ENCODE peak calls at places on chromosomes 12 and 14, in four cellular contexts. T is right atrium auricular region, D is fibroblast of lung, I is IMR-90. L is an unnamed sample.

GRCh38 chr14:31037709-31038221 is 11.6 kb upstream of the STRN3 start:
- DNase-seq in T (no peak), D (no peak), I (no peak), L (no peak)

GRCh38 chr12:39616666-39617065 is 2.9 kb downstream of the ABCD2 start:
- DNase-seq in T (no peak), D (no peak), I (no peak), L (no peak)

GRCh38 chr14:105394714-105395537 is 3.4 kb upstream of the TEX22 start:
- DNase-seq in T (no peak), I (no peak), D (no peak), L (no peak)

GRCh38 chr12:124740691-124741137 is 123.0 kb downstream of the SCARB1 start:
- DNase-seq in D (no peak), I (peak), T (no peak), L (peak)

GRCh38 chr12:92614502-92614901 is 88.3 kb upstream of the PLEKHG7 start:
- DNase-seq in I (no peak), D (no peak), T (no peak), L (no peak)

GRCh38 chr12:132776816-132777568 is 15.4 kb upstream of the ANKLE2 start:
- DNase-seq in I (peak), T (no peak), D (peak), L (no peak)

GRCh38 chr12:109279525-109279924 is 29.6 kb downstream of the FOXN4 start:
- DNase-seq in I (no peak), D (no peak), T (no peak), L (no peak)

GRCh38 chr14:94441130-94441529 is 11.5 kb downstream of the SERPINA11 start:
- DNase-seq in D (no peak), I (no peak), T (no peak), L (no peak)

GRCh38 chr12:48969847-48970701 is 1.5 kb downstream of the WNT10B start:
- DNase-seq in T (no peak), I (no peak), D (peak), L (no peak)

GRCh38 chr12:4272014-4272975 is 1.3 kb upstream of the CCND2 start:
- DNase-seq in I (peak), D (peak), T (peak), L (peak)

GRCh38 chr14:44945264-44945663 is 16.5 kb downstream of the KLHL28 start:
- DNase-seq in T (no peak), D (peak), I (peak), L (no peak)

GRCh38 chr12:104662203-104662602 is 205.5 kb downstream of the CHST11 start:
- DNase-seq in D (peak), T (no peak), I (peak), L (no peak)

GRCh38 chr12:256225-256624 is 6.4 kb downstream of the SLC6A13 start:
- DNase-seq in T (no peak), D (no peak), I (no peak), L (no peak)

GRCh38 chr14:24435192-24435810 is 5.5 kb downstream of the KHNYN start:
- DNase-seq in T (no peak), I (no peak), D (no peak), L (no peak)

GRCh38 chr14:69090187-69090789 is 62.6 kb downstream of the DCAF5 start:
- DNase-seq in T (no peak), D (peak), I (peak), L (peak)

GRCh38 chr14:90161129-90161528 is 95.2 kb upstream of the PSMC1 start:
- DNase-seq in D (no peak), I (no peak), T (no peak), L (no peak)

GRCh38 chr12:131985145-131985875 is 35.6 kb downstream of the EP400 start:
- DNase-seq in T (peak), I (no peak), D (no peak), L (no peak)

GRCh38 chr12:82651489-82651888 is 35.2 kb upstream of the TMTC2 start:
- DNase-seq in T (no peak), I (no peak), D (no peak), L (peak)

GRCh38 chr12:67069451-67070306 is 199.5 kb upstream of the CAND1 start:
- DNase-seq in T (no peak), I (no peak), D (no peak), L (no peak)

GRCh38 chr12:107415066-107415465 is 270.5 kb upstream of the PWP1 start:
- DNase-seq in T (no peak), D (no peak), I (peak), L (peak)

GRCh38 chr12:87216436-87216835 is 812.8 kb downstream of the C12orf50 start:
- DNase-seq in T (no peak), I (peak), D (peak), L (no peak)

GRCh38 chr12:55847603-55848329 is 5.0 kb upstream of the MMP19 start:
- DNase-seq in T (peak), I (peak), D (peak), L (peak)

GRCh38 chr12:106883421-106883820 is 72.3 kb upstream of the TMEM263 start:
- DNase-seq in I (peak), D (peak), T (no peak), L (no peak)

GRCh38 chr12:109703684-109704083 is 9.9 kb upstream of the FAM222A start:
- DNase-seq in I (no peak), T (no peak), D (no peak), L (no peak)

GRCh38 chr14:36555998-36556743 is 26.2 kb downstream of the NKX2-8 start:
- DNase-seq in I (no peak), D (no peak), T (no peak), L (no peak)

GRCh38 chr14:75702107-75702506 is 41.1 kb downstream of the TTLL5 start:
- DNase-seq in I (no peak), D (no peak), T (no peak), L (no peak)

GRCh38 chr12:32069731-32070130 is 36.9 kb upstream of the BICD1 start:
- DNase-seq in I (no peak), T (no peak), D (no peak), L (no peak)

GRCh38 chr14:41960316-41960715 is 353.6 kb downstream of the LRFN5 start:
- DNase-seq in T (no peak), D (peak), I (peak), L (no peak)

DNA sequence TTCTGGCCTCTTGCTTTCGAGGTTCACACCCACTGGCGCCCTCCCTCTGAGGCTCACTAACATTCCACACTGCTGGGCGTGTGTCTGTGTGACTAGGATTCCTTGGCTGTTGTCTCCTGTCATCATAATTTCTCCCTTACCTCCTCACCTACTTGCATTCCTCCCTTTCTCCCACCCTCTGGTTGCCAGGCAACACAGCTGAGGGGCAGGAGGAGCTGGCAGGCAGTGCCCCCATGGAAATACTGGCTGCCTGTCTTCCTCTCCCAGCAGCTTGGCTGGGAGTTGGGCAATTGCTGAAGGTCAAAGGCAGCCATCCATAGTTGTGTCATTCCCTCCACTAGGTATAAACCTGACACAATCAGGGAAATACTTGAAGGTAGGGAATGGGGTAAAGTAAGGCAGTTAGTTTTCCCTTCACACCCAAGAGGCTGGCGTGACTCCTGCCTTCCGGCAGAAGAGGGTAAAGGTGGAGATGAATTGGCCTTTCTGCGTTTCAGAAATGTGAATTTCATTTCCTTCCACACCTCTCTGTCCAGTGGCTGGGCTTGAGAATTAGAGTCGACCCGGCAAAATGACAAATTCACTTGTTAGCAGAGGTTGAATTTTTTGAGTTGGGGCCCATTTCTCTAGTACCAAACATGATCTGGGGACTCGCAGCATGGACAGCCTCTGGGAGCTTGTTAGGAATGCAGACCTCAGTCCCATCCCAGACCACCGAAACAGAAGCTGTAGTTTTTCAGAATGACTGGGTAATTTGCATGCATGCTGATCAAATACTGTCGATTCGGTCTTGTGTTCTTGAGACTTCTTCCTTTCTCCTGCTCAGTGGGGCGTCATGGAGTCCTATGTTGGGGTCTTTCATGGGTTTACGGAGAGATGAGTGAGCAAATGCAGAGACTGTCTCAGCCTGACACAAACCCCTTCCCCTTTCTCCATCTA is 24.3 kb upstream of the EMP1 start:
- DNase-seq in T (no peak), D (no peak), I (no peak), L (peak)
- H3K27ac ChIP-seq in T (no peak), D (peak), I (peak), L (peak)

GRCh38 chr14:21090194-21090939 is 8.1 kb downstream of the ZNF219 start:
- DNase-seq in D (no peak), I (no peak), T (no peak), L (no peak)
- TF ChIP-seq CTCF in D (peak), I (peak), T (peak), L (peak)

GRCh38 chr12:76020731-76021672 is 10.6 kb downstream of the PHLDA1 start:
- DNase-seq in I (peak), D (peak), T (no peak), L (peak)
- H3K27ac ChIP-seq in I (peak), D (peak), T (peak), L (peak)

DNA sequence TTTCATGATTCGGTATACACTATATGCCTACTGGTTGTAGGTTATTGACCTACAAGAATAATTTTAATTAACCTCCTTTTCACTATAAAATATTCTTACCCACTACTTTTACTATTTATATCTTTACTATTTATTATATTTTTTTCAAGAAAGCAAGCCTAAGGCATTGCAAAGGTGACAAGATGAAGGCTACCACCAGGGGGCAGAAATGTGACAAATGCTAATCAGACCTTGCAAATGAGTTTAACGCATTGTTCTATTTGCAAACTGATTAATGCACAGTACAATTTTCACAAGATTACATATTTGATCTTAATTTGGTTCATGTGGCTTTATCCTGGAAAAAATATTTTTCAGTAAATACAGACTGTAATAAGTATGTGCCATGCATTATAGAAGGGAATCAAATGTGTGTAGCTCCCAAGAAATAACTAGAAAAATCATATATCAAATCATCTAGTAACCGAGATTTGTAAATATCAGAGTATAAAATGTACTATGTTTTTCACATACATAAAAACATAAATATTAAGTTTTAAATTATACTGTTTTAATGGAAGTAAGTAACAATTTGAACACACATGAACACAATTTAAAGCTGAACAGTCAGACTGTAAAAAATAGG is 107.0 kb downstream of the ADAMTS20 start:
- DNase-seq in T (no peak), D (peak), I (peak), L (peak)
- TF ChIP-seq CTCF in T (peak), D (peak), I (peak), L (peak)

DNA sequence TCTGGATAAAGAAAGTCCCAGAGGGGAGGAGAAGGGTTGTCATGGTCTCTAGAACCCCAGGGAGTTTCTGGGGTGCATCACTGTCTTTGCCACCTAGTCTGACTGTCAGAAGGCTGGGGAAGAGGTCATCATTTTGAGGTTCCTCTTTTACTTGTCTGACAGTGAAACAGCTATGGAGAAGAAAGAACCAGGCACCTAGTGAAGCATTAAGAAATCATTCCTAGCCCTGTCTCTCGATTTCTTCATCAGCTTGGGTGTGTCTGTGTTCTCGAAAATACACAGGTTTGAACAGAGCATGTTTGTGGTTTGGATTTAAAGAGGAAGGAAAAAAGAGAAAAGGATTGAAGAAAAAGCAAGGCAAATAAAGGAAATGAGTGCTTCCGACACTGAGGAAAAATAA is 158.7 kb upstream of the LRIG3 start:
- DNase-seq in D (no peak), T (no peak), I (no peak), L (peak)
- H3K27ac ChIP-seq in D (no peak), T (no peak), I (no peak), L (peak)

L was measured in RWPE1.